ENCODE peak calls at places on chromosomes 7 and 10, in six cellular contexts. E, L, X, S, I and F are unnamed samples.

GRCh38 chr7:16492513-16493062 is 27.1 kb upstream of the SOSTDC1 start:
- DNase-seq in E (no peak), L (no peak), X (no peak), S (no peak), I (no peak), F (no peak)

GRCh38 chr7:16933296-16934248 is 51.8 kb upstream of the AGR3 start:
- DNase-seq in E (no peak), L (no peak), X (no peak), S (no peak), I (no peak), F (no peak)

GRCh38 chr10:115654961-115655360 is 561.8 kb downstream of the ATRNL1 start:
- DNase-seq in E (no peak), L (no peak), X (no peak), S (no peak), I (no peak), F (no peak)

GRCh38 chr10:101625821-101626412 is 37.8 kb downstream of the DPCD start:
- DNase-seq in E (no peak), L (peak), X (no peak), S (no peak), I (no peak), F (no peak)

GRCh38 chr7:69596723-69597277 is 1.5 kb upstream of the AUTS2 start:
- DNase-seq in E (no peak), L (no peak), X (no peak), S (no peak), I (no peak), F (no peak)

GRCh38 chr7:112361154-112361553 is 89.1 kb upstream of the IFRD1 start:
- DNase-seq in E (no peak), L (no peak), X (no peak), S (no peak), I (no peak), F (peak)

GRCh38 chr7:20928022-20928421 is 141.3 kb upstream of the SP8 start:
- DNase-seq in E (no peak), L (no peak), X (no peak), S (no peak), I (no peak), F (no peak)

GRCh38 chr10:86100581-86101061 is 266.0 kb downstream of the GRID1 start:
- DNase-seq in E (no peak), L (no peak), X (no peak), S (peak), I (no peak), F (no peak)

GRCh38 chr7:134493091-134493490 is 34.2 kb upstream of the AKR1B1 start:
- DNase-seq in E (no peak), L (no peak), X (no peak), S (no peak), I (no peak), F (no peak)

GRCh38 chr7:120583835-120584586 is 273.9 kb downstream of the TSPAN12 start:
- DNase-seq in E (no peak), L (no peak), X (no peak), S (no peak), I (no peak), F (no peak)

GRCh38 chr7:33091641-33092191 is 17.5 kb downstream of the RP9 start:
- DNase-seq in E (no peak), L (no peak), X (no peak), S (no peak), I (no peak), F (no peak)

GRCh38 chr10:62870866-62871265 is 54.7 kb upstream of the EGR2 start:
- DNase-seq in E (no peak), L (no peak), X (no peak), S (no peak), I (no peak), F (no peak)

GRCh38 chr7:4237296-4238235 is 444.5 kb upstream of the FOXK1 start:
- DNase-seq in E (no peak), L (no peak), X (no peak), S (no peak), I (no peak), F (no peak)

GRCh38 chr10:60663850-60664249 is 114.4 kb upstream of the CDK1 start:
- DNase-seq in E (no peak), L (no peak), X (no peak), S (no peak), I (no peak), F (no peak)

GRCh38 chr10:122553341-122553740 is 7.2 kb upstream of the DMBT1 start:
- DNase-seq in E (no peak), L (no peak), X (no peak), S (no peak), I (no peak), F (no peak)

GRCh38 chr7:47515305-47515834 is 66.5 kb downstream of the TNS3 start:
- DNase-seq in E (no peak), L (no peak), X (no peak), S (no peak), I (no peak), F (no peak)

GRCh38 chr7:1693419-1693990 is 23.4 kb downstream of the ELFN1 start:
- DNase-seq in E (no peak), L (peak), X (no peak), S (no peak), I (no peak), F (no peak)

GRCh38 chr7:98321301-98321700 is 39.8 kb downstream of the BRI3 start:
- DNase-seq in E (no peak), L (no peak), X (no peak), S (no peak), I (no peak), F (no peak)

GRCh38 chr10:81876253-81876731 is 1.3 kb downstream of the NRG3 start:
- DNase-seq in E (no peak), L (no peak), X (no peak), S (peak), I (no peak), F (no peak)

GRCh38 chr7:13448243-13448642 is 541.2 kb downstream of the ETV1 start:
- DNase-seq in E (no peak), L (no peak), X (no peak), S (no peak), I (no peak), F (no peak)

GRCh38 chr10:3914702-3915101 is 129.7 kb upstream of the KLF6 start:
- DNase-seq in E (no peak), L (no peak), X (no peak), S (no peak), I (no peak), F (no peak)

DNA sequence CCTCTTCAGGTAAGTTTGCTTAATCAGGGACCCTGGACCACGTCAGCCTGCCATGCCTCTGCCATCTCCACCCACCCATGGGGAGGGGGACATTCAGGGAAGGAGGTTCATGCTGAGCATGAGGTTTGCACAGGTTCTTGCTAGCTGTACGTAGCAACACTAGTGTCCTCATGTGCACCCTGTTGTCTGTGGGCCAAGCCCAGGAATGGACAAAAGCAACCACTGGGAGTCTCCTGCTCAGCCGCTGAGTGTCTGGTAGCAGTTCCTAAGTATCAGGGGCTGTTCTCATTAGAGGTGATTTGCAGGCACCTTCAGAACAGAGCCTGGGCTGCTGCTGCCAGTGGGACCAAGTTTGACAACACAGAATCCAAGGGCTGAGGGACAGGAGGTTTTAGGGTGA is 17.9 kb downstream of the CASP7 start:
- DNase-seq in E (no peak), L (no peak), X (no peak), S (no peak), I (no peak), F (no peak)
- H3K27ac ChIP-seq in E (no peak), L (no peak), X (no peak), S (no peak), I (no peak), F (no peak)

GRCh38 chr10:58807631-58808024 is 295.0 kb downstream of the BICC1 start:
- DNase-seq in E (no peak), L (no peak), X (no peak), S (no peak), I (no peak), F (no peak)
- H3K27ac ChIP-seq in E (no peak), L (no peak), X (no peak), S (no peak), I (no peak), F (no peak)

GRCh38 chr7:95420996-95421846 is 13.6 kb downstream of the PON2 start:
- DNase-seq in E (no peak), L (no peak), X (no peak), S (peak), I (no peak), F (no peak)
- H3K27ac ChIP-seq in E (no peak), L (no peak), X (no peak), S (peak), I (no peak), F (no peak)

DNA sequence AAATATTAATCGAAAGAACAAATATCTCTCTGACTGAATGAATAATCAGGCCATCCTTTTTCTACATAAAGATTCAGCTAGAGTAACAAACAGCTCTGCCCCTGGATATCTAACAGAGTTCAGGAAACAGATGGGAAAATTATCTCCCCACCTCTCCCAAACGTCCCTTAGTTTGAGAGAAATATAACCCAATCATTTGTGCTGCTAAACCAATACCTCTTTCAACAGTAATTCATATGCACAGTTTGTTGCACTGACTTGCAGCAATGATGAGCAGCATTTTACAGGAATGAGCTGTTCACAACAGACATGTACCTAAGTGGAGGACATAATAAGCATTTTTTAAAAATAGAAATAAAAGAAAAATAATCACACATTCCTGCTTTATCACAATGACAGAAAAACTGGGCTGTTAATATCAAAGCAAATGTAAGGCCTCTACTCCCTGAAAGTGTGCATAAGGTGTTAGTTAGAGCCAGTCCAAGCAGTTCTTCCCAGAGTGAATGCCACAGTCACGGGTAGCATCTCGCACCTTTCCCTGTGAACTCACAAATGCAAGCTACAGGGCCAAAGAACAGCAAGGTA is 2.3 kb downstream of the CREB3L2 start:
- DNase-seq in E (no peak), L (no peak), X (no peak), S (no peak), I (no peak), F (no peak)
- H3K27ac ChIP-seq in E (peak), L (peak), X (peak), S (peak), I (no peak), F (peak)

DNA sequence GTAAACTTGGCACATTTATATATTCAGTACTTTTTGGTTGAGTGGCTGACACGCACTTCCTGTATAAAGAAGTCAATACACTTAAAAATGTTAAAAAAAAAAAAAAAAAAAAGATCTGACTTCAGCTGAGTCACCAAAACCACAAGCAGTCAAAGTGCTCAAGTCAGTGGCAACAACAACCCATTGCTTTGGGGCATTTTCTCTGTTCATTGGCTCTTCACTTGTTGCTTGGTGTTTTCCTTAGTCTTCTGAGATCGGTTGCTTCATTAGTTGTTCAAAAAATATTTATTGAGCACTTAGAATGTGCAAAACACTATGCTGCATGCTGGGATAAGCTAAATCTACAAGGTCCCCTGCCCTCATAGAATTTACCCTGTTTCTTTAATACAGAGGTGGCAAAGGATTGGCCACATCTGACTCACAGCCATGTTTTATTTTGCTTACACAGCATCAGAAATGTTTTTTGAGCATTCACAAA is 63.7 kb downstream of the ZNRF2 start:
- DNase-seq in E (no peak), L (peak), X (no peak), S (no peak), I (peak), F (no peak)
- H3K27ac ChIP-seq in E (no peak), L (no peak), X (peak), S (no peak), I (peak), F (peak)

DNA sequence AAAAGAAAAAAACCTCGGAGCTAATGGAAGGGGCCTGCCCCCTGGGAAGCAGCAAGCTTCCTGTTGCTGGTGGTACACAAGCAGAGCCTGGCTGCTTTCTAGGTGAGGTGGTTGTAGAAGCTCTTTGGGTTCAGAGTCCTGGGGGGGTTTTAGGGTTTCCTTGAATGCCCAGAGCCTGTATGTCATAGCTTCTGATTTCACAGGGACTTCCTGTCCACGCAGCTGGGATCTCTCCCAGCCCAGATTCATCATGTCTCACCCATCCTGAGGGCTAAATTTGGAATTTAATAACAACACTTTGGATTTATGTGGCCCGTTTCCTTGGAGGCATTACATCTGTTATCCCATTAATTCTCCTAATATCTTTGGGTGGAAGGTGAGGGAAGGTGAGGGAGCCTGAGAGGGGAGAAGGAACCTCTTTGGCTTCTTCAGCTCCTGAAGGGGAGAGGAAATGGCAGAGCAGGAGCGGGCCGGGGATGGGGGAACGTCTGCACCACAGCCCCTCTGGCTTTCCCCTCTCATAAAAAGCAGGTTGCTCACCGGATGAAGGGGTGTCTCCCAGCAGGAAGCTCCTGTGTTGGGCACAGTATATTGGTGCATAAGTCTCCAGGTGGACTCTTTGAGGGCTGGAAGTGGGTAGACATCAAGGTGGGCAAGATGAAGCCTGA is 19.7 kb downstream of the RPS24 start:
- DNase-seq in E (no peak), L (no peak), X (no peak), S (no peak), I (no peak), F (no peak)
- H3K27ac ChIP-seq in E (no peak), L (no peak), X (no peak), S (no peak), I (no peak), F (no peak)

DNA sequence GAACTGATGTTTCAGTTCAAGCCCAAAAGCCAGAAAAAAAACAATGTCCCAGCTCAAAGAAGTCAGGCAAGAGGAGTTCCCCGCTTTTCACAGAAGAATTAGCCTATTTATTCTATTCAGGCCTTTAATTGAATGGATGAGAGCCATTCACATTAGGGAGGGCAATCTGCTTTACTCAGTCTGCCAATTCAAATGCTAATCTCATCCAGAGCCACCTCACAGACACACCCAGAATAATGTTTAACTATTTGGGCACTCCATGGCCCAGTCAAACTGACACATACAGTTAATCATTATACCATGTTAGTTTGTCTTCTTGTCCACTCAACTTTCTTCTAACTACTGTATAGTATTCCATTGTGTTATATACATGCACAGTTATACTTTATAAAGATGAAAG is 2.6 kb upstream of the NPSR1 start:
- DNase-seq in E (no peak), L (no peak), X (no peak), S (no peak), I (no peak), F (no peak)
- H3K27ac ChIP-seq in E (no peak), L (no peak), X (no peak), S (no peak), I (no peak), F (no peak)

DNA sequence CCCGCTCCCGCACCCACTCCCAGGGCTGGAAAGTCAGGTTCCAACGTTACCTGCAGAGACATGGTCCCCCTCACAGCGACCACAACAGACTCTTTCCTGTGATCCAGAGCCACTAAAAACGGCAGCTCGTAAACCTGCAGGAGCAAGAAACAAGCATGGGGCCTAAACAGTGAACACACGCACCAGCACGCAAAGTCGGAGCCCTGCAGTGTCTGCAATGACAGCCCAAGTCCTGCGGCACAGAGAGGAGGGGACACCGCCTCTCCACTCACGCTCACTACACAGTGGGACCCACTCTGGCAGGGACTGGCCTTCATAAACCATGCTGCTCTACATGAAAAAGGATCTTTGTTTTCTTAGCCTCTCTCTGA is 23.1 kb downstream of the DAGLB start:
- DNase-seq in E (no peak), L (no peak), X (no peak), S (no peak), I (no peak), F (no peak)
- H3K27ac ChIP-seq in E (no peak), L (no peak), X (peak), S (no peak), I (no peak), F (no peak)